ENCODE peak calls at places on chromosome 16, in eight cellular contexts. I is PC-3, W is Calu3, F is IMR-90, N is cardiac muscle cell, A is astrocyte, P is GM12865, Y is HL-60. G is an unnamed sample.

GRCh38 chr16:62068747-62069146 is 32.5 kb upstream of the CDH8 start:
- DNase-seq in I (peak; percentile 16), W (no peak), F (no peak), N (no peak), A (no peak), P (peak; percentile 9), Y (peak; percentile 2), G (no peak)

GRCh38 chr16:1439058-1439698 is 5.2 kb downstream of the CCDC154 start:
- DNase-seq in I (no peak), W (no peak), F (no peak), N (no peak), A (no peak), P (no peak), Y (no peak), G (no peak)

GRCh38 chr16:24609740-24610420 is 70.5 kb downstream of the RBBP6 start:
- DNase-seq in I (no peak), W (peak; percentile 55), F (peak; percentile 31), N (peak; percentile 81), A (peak; percentile 51), P (peak; percentile 2), Y (no peak), G (peak; percentile 76)

GRCh38 chr16:28193530-28194423 is 18.0 kb downstream of the XPO6 start:
- DNase-seq in I (peak; percentile 43), W (no peak), F (peak; percentile 98), N (peak; percentile 85), A (peak; percentile 95), P (peak; percentile 45), Y (no peak), G (no peak)

GRCh38 chr16:89828870-89829629 is 775 bp downstream of the SPIRE2 start:
- DNase-seq in I (no peak), W (peak; percentile 48), F (no peak), N (no peak), A (no peak), P (no peak), Y (no peak), G (no peak)

GRCh38 chr16:70692130-70692470 is 6.2 kb upstream of the MTSS2 start:
- DNase-seq in I (no peak), W (no peak), F (no peak), N (no peak), A (no peak), P (no peak), Y (no peak), G (no peak)

GRCh38 chr16:80680839-80681238 is 123.6 kb downstream of the CDYL2 start:
- DNase-seq in I (no peak), W (no peak), F (no peak), N (no peak), A (no peak), P (no peak), Y (no peak), G (no peak)

GRCh38 chr16:15803608-15804007 is 53.2 kb downstream of the MYH11 start:
- DNase-seq in I (no peak), W (no peak), F (no peak), N (no peak), A (no peak), P (no peak), Y (no peak), G (no peak)

GRCh38 chr16:12455287-12455798 is 348.3 kb downstream of the CPPED1 start:
- DNase-seq in I (peak; percentile 66), W (peak; percentile 82), F (peak; percentile 55), N (peak; percentile 67), A (no peak), P (peak; percentile 58), Y (peak; percentile 24), G (peak; percentile 38)

GRCh38 chr16:12833939-12834338 is 30.3 kb upstream of the CPPED1 start:
- DNase-seq in I (peak; percentile 71), W (peak; percentile 37), F (no peak), N (no peak), A (peak; percentile 27), P (no peak), Y (no peak), G (no peak)

GRCh38 chr16:87308826-87309225 is 8.4 kb downstream of the C16orf95 start:
- DNase-seq in I (no peak), W (no peak), F (no peak), N (no peak), A (no peak), P (no peak), Y (no peak), G (no peak)

GRCh38 chr16:17544785-17545184 is 74.0 kb upstream of the XYLT1 start:
- DNase-seq in I (no peak), W (no peak), F (no peak), N (no peak), A (no peak), P (peak; percentile 19), Y (no peak), G (no peak)

GRCh38 chr16:749010-749409 is 8.2 kb upstream of the CIAO3 start:
- DNase-seq in I (no peak), W (no peak), F (peak; percentile 81), N (peak; percentile 90), A (peak; percentile 73), P (no peak), Y (no peak), G (no peak)

GRCh38 chr16:53153130-53153529 is 98.3 kb downstream of the CHD9 start:
- DNase-seq in I (no peak), W (no peak), F (no peak), N (no peak), A (no peak), P (no peak), Y (no peak), G (no peak)

GRCh38 chr16:84482951-84483881 is 21.2 kb downstream of the MEAK7 start:
- DNase-seq in I (no peak), W (no peak), F (no peak), N (no peak), A (no peak), P (no peak), Y (no peak), G (no peak)

GRCh38 chr16:25311950-25312349 is 54.3 kb upstream of the ZKSCAN2 start:
- DNase-seq in I (no peak), W (no peak), F (no peak), N (no peak), A (no peak), P (no peak), Y (no peak), G (no peak)

GRCh38 chr16:74275031-74275636 is 21.5 kb upstream of the PSMD7 start:
- DNase-seq in I (peak; percentile 45), W (no peak), F (peak; percentile 28), N (peak; percentile 42), A (no peak), P (peak; percentile 12), Y (no peak), G (no peak)

DNA sequence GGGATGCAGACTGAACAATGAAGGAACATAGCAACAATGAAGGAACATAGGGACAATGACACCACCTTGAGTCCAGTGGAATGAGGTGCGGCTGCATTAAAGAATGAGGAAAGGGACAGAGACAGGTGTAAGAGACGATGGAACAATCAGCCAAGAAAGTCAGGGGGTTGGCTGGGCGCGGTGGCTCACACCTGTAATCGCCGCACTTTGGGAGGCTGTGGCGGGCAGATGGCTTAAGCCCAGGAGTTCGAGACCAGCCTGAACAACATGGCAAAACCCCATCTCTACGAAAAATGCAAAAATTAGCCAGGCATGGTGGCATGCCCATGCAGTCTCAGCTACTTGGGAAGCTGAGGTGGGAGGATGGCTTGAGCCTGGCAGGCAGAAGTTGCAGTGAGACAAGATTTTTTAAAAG is 13.6 kb upstream of the CBFB start:
- DNase-seq in I (no peak), W (peak; percentile 41), F (no peak), N (no peak), A (no peak), P (no peak), Y (no peak), G (no peak)
- TF ChIP-seq CTCF in I (peak; percentile 28), W (no peak), F (no peak), N (no peak), A (no peak), P (no peak), Y (no peak), G (no peak)

DNA sequence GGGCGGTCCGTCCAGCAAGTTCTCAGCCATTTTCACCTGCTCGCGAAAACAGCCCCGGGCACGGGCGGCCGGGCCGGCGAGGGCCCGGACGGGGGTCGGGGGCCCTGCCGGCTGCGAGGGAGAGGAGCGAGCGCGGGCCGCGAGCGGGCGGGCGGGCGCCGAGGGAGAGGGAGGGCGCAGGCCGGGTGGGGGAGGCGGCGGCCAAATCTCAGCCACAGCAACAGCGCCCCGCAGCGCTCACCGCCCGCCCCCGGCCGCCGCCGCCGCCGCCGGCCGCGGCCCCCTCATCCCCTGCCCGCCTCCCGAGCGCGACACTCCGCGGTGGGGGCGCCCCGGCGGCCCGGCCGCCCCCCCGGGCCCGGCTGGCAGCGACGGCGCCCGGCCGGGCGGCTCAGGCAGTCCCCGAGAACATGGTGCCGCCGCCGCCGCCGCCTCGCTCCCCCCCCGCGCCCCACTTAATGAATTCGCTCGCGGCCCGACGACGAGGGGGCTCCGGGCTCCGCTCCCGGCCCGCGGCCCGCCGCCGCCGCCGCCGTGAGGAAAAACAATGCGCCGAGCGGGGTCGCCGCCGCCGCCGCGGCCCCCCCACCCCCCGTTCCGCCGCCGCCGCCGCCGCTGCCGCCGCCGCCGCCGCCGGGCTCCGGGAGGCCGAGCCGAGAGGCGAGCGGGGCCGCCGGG is 487 bp downstream of the CREBBP start:
- DNase-seq in I (peak; percentile 47), W (peak; percentile 86), F (peak; percentile 52), N (peak; percentile 71), A (peak; percentile 25), P (peak; percentile 79), Y (no peak), G (peak; percentile 66)
- TF ChIP-seq CTCF in I (no peak), W (no peak), F (peak; percentile 49), N (no peak), A (no peak), P (peak; percentile 35), Y (no peak), G (no peak)

GRCh38 chr16:67653131-67654068 is 6.7 kb downstream of the ACD start:
- DNase-seq in I (no peak), W (peak; percentile 48), F (no peak), N (peak; percentile 21), A (no peak), P (no peak), Y (no peak), G (no peak)
- TF ChIP-seq CTCF in I (peak; percentile 28), W (peak; percentile 64), F (peak; percentile 22), N (peak; percentile 18), A (no peak), P (no peak), Y (no peak), G (peak; percentile 55)

DNA sequence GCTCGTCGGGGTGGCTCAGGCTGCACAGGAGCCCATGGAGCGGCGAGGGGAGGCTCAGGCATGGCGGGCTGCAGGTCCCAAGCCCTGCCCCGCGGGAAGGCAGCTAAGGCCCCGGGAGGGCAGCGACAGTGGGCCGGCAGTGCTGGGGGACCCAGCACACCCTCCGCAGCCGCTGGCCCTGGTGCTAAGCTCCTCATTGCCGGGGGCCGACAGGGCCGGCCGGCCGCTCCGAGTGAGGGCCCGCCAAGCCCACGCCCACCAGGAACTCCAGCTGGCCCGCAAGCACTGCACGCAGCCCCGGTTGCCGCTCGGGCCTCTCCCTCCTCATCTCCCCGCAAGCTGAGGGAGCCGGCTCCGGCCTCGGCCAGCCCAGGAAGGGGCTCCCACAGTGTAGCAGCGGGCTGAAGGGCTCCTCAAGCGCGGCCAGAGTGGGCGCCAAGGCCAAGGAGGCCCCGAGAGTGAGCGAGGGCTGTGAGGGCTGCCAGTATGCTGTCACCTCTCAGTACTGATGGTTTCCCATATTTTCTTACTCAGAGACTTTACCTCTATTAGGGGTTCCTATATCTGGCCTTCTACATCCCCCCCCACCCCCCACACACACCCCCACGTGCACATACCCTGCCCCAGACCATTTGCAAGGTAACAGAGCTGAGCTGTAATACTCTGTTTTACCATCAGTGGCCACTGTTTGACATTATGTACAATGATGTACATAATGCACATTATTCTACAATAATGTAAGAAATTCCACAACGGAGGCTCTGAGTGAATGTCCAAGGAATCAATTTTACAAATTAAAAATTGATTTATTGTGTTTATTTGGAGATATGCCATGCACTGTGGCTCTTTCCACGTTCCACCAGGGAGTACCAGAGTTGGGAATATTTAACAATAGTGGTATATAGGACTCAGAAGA is 3.7 kb upstream of the VAT1L start:
- DNase-seq in I (peak; percentile 1), W (no peak), F (no peak), N (peak; percentile 17), A (no peak), P (no peak), Y (no peak), G (no peak)
- TF ChIP-seq CTCF in I (peak; percentile 21), W (no peak), F (peak; percentile 28), N (peak; percentile 30), A (peak; percentile 22), P (peak; percentile 14), Y (no peak), G (no peak)